ENCODE peak calls at places on chromosomes 12 and 14, in eight cellular contexts. One of them, this sample, is unnamed.

GRCh38 chr12:122687091-122687490 is 16.1 kb downstream of the HCAR2 start:
- DNase-seq in right cardiac atrium: no peak
- DNase-seq in fibroblast of lung: peak; percentile 33
- DNase-seq in psoas muscle: no peak
- DNase-seq in tibial artery: peak; percentile 58
- DNase-seq in right lobe of liver: no peak
- DNase-seq in small intestine: peak; percentile 82
- DNase-seq in Peyer's patch: peak; percentile 62
- DNase-seq in this sample: peak; percentile 85

GRCh38 chr12:81542621-81543020 is 216.5 kb downstream of the PPFIA2 start:
- DNase-seq in right cardiac atrium: no peak
- DNase-seq in fibroblast of lung: peak; percentile 58
- DNase-seq in psoas muscle: no peak
- DNase-seq in tibial artery: no peak
- DNase-seq in right lobe of liver: no peak
- DNase-seq in small intestine: no peak
- DNase-seq in Peyer's patch: no peak
- DNase-seq in this sample: no peak

GRCh38 chr14:62436256-62436655 is 609.0 kb downstream of the KCNH5 start:
- DNase-seq in right cardiac atrium: no peak
- DNase-seq in fibroblast of lung: peak; percentile 15
- DNase-seq in psoas muscle: no peak
- DNase-seq in tibial artery: no peak
- DNase-seq in right lobe of liver: no peak
- DNase-seq in small intestine: peak; percentile 90
- DNase-seq in Peyer's patch: no peak
- DNase-seq in this sample: no peak

GRCh38 chr12:110908377-110909136 is 11.8 kb downstream of the MYL2 start:
- DNase-seq in right cardiac atrium: no peak
- DNase-seq in fibroblast of lung: no peak
- DNase-seq in psoas muscle: no peak
- DNase-seq in tibial artery: no peak
- DNase-seq in right lobe of liver: no peak
- DNase-seq in small intestine: no peak
- DNase-seq in Peyer's patch: no peak
- DNase-seq in this sample: no peak

GRCh38 chr14:96671218-96671617 is 126.0 kb upstream of the VRK1 start:
- DNase-seq in right cardiac atrium: no peak
- DNase-seq in fibroblast of lung: no peak
- DNase-seq in psoas muscle: no peak
- DNase-seq in tibial artery: no peak
- DNase-seq in right lobe of liver: no peak
- DNase-seq in small intestine: no peak
- DNase-seq in Peyer's patch: no peak
- DNase-seq in this sample: no peak

GRCh38 chr14:82251434-82251833 is 717.8 kb upstream of the SEL1L start:
- DNase-seq in right cardiac atrium: no peak
- DNase-seq in fibroblast of lung: no peak
- DNase-seq in psoas muscle: no peak
- DNase-seq in tibial artery: no peak
- DNase-seq in right lobe of liver: no peak
- DNase-seq in small intestine: no peak
- DNase-seq in Peyer's patch: no peak
- DNase-seq in this sample: no peak

GRCh38 chr14:105119410-105120025 is 49.1 kb downstream of the JAG2 start:
- DNase-seq in right cardiac atrium: no peak
- DNase-seq in fibroblast of lung: no peak
- DNase-seq in psoas muscle: no peak
- DNase-seq in tibial artery: peak; percentile 57
- DNase-seq in right lobe of liver: peak; percentile 23
- DNase-seq in small intestine: no peak
- DNase-seq in Peyer's patch: no peak
- DNase-seq in this sample: no peak

GRCh38 chr14:99259327-99259726 is 12.7 kb downstream of the BCL11B start:
- DNase-seq in right cardiac atrium: no peak
- DNase-seq in fibroblast of lung: no peak
- DNase-seq in psoas muscle: no peak
- DNase-seq in tibial artery: peak; percentile 1
- DNase-seq in right lobe of liver: no peak
- DNase-seq in small intestine: peak; percentile 21
- DNase-seq in Peyer's patch: no peak
- DNase-seq in this sample: no peak

GRCh38 chr12:123250471-123251383 is 17.5 kb downstream of the MTRFR start:
- DNase-seq in right cardiac atrium: no peak
- DNase-seq in fibroblast of lung: no peak
- DNase-seq in psoas muscle: no peak
- DNase-seq in tibial artery: no peak
- DNase-seq in right lobe of liver: peak; percentile 57
- DNase-seq in small intestine: peak; percentile 98
- DNase-seq in Peyer's patch: peak; percentile 91
- DNase-seq in this sample: peak; percentile 77

GRCh38 chr12:77980782-77981181 is 150.1 kb downstream of the NAV3 start:
- DNase-seq in right cardiac atrium: no peak
- DNase-seq in fibroblast of lung: peak; percentile 74
- DNase-seq in psoas muscle: no peak
- DNase-seq in tibial artery: no peak
- DNase-seq in right lobe of liver: no peak
- DNase-seq in small intestine: no peak
- DNase-seq in Peyer's patch: no peak
- DNase-seq in this sample: no peak

GRCh38 chr12:93087836-93088610 is 158.9 kb upstream of the EEA1 start:
- DNase-seq in right cardiac atrium: no peak
- DNase-seq in fibroblast of lung: no peak
- DNase-seq in psoas muscle: no peak
- DNase-seq in tibial artery: no peak
- DNase-seq in right lobe of liver: no peak
- DNase-seq in small intestine: no peak
- DNase-seq in Peyer's patch: no peak
- DNase-seq in this sample: no peak

GRCh38 chr14:57391609-57392195 is 1.3 kb downstream of the NAA30 start:
- DNase-seq in right cardiac atrium: no peak
- DNase-seq in fibroblast of lung: no peak
- DNase-seq in psoas muscle: no peak
- DNase-seq in tibial artery: no peak
- DNase-seq in right lobe of liver: no peak
- DNase-seq in small intestine: no peak
- DNase-seq in Peyer's patch: no peak
- DNase-seq in this sample: no peak

GRCh38 chr14:98974113-98974512 is 297.9 kb downstream of the BCL11B start:
- DNase-seq in right cardiac atrium: no peak
- DNase-seq in fibroblast of lung: no peak
- DNase-seq in psoas muscle: no peak
- DNase-seq in tibial artery: no peak
- DNase-seq in right lobe of liver: no peak
- DNase-seq in small intestine: no peak
- DNase-seq in Peyer's patch: no peak
- DNase-seq in this sample: no peak

GRCh38 chr12:92261071-92261470 is 115.4 kb upstream of the BTG1 start:
- DNase-seq in right cardiac atrium: no peak
- DNase-seq in fibroblast of lung: no peak
- DNase-seq in psoas muscle: no peak
- DNase-seq in tibial artery: no peak
- DNase-seq in right lobe of liver: no peak
- DNase-seq in small intestine: no peak
- DNase-seq in Peyer's patch: no peak
- DNase-seq in this sample: no peak

GRCh38 chr14:65258391-65258790 is 154.1 kb upstream of the FUT8 start:
- DNase-seq in right cardiac atrium: no peak
- DNase-seq in fibroblast of lung: peak; percentile 91
- DNase-seq in psoas muscle: no peak
- DNase-seq in tibial artery: no peak
- DNase-seq in right lobe of liver: no peak
- DNase-seq in small intestine: no peak
- DNase-seq in Peyer's patch: no peak
- DNase-seq in this sample: no peak

GRCh38 chr12:115709410-115710065 is 568.0 kb downstream of the MED13L start:
- DNase-seq in right cardiac atrium: peak; percentile 88
- DNase-seq in fibroblast of lung: no peak
- DNase-seq in psoas muscle: peak; percentile 41
- DNase-seq in tibial artery: peak; percentile 89
- DNase-seq in right lobe of liver: no peak
- DNase-seq in small intestine: no peak
- DNase-seq in Peyer's patch: no peak
- DNase-seq in this sample: no peak

GRCh38 chr12:7935464-7935772 is 569 bp downstream of the SLC2A3 start:
- DNase-seq in right cardiac atrium: no peak
- DNase-seq in fibroblast of lung: no peak
- DNase-seq in psoas muscle: no peak
- DNase-seq in tibial artery: no peak
- DNase-seq in right lobe of liver: peak; percentile 25
- DNase-seq in small intestine: no peak
- DNase-seq in Peyer's patch: no peak
- DNase-seq in this sample: no peak

GRCh38 chr12:101924647-101925046 is 47.3 kb downstream of the DRAM1 start:
- DNase-seq in right cardiac atrium: no peak
- DNase-seq in fibroblast of lung: no peak
- DNase-seq in psoas muscle: no peak
- DNase-seq in tibial artery: no peak
- DNase-seq in right lobe of liver: no peak
- DNase-seq in small intestine: no peak
- DNase-seq in Peyer's patch: no peak
- DNase-seq in this sample: no peak

GRCh38 chr12:28611501-28611900 is 421.2 kb downstream of the CCDC91 start:
- DNase-seq in right cardiac atrium: no peak
- DNase-seq in fibroblast of lung: no peak
- DNase-seq in psoas muscle: no peak
- DNase-seq in tibial artery: no peak
- DNase-seq in right lobe of liver: no peak
- DNase-seq in small intestine: no peak
- DNase-seq in Peyer's patch: no peak
- DNase-seq in this sample: no peak

GRCh38 chr12:124505001-124505818 is 62.2 kb downstream of the NCOR2 start:
- DNase-seq in right cardiac atrium: no peak
- DNase-seq in fibroblast of lung: no peak
- DNase-seq in psoas muscle: no peak
- DNase-seq in tibial artery: no peak
- DNase-seq in right lobe of liver: no peak
- DNase-seq in small intestine: no peak
- DNase-seq in Peyer's patch: no peak
- DNase-seq in this sample: no peak

GRCh38 chr12:39972119-39972518 is 133.8 kb downstream of the SLC2A13 start:
- DNase-seq in right cardiac atrium: no peak
- DNase-seq in fibroblast of lung: peak; percentile 48
- DNase-seq in psoas muscle: no peak
- DNase-seq in tibial artery: no peak
- DNase-seq in right lobe of liver: no peak
- DNase-seq in small intestine: no peak
- DNase-seq in Peyer's patch: no peak
- DNase-seq in this sample: no peak

GRCh38 chr14:38012056-38012455 is 195.6 kb upstream of the SSTR1 start:
- DNase-seq in right cardiac atrium: no peak
- DNase-seq in fibroblast of lung: no peak
- DNase-seq in psoas muscle: no peak
- DNase-seq in tibial artery: no peak
- DNase-seq in right lobe of liver: no peak
- DNase-seq in small intestine: no peak
- DNase-seq in Peyer's patch: no peak
- DNase-seq in this sample: no peak

GRCh38 chr12:114360485-114360884 is 45.5 kb downstream of the TBX5 start:
- DNase-seq in right cardiac atrium: no peak
- DNase-seq in fibroblast of lung: no peak
- DNase-seq in psoas muscle: no peak
- DNase-seq in tibial artery: no peak
- DNase-seq in right lobe of liver: no peak
- DNase-seq in small intestine: no peak
- DNase-seq in Peyer's patch: no peak
- DNase-seq in this sample: no peak

GRCh38 chr12:115640929-115641328 is 636.6 kb downstream of the MED13L start:
- DNase-seq in right cardiac atrium: no peak
- DNase-seq in fibroblast of lung: peak; percentile 69
- DNase-seq in psoas muscle: no peak
- DNase-seq in tibial artery: no peak
- DNase-seq in right lobe of liver: no peak
- DNase-seq in small intestine: no peak
- DNase-seq in Peyer's patch: no peak
- DNase-seq in this sample: no peak

GRCh38 chr12:15732341-15733061 is 56.7 kb downstream of the EPS8 start:
- DNase-seq in right cardiac atrium: no peak
- DNase-seq in fibroblast of lung: peak; percentile 82
- DNase-seq in psoas muscle: no peak
- DNase-seq in tibial artery: no peak
- DNase-seq in right lobe of liver: no peak
- DNase-seq in small intestine: peak; percentile 84
- DNase-seq in Peyer's patch: no peak
- DNase-seq in this sample: no peak
- H3K4me3 ChIP-seq in right cardiac atrium: no peak overlapping the region
- H3K4me3 ChIP-seq in fibroblast of lung: no peak overlapping the region
- H3K4me3 ChIP-seq in psoas muscle: no peak overlapping the region
- H3K4me3 ChIP-seq in tibial artery: no peak overlapping the region
- H3K4me3 ChIP-seq in right lobe of liver: no peak overlapping the region
- H3K4me3 ChIP-seq in small intestine: no peak overlapping the region
- H3K4me3 ChIP-seq in Peyer's patch: no peak overlapping the region
- H3K4me3 ChIP-seq in this sample: no peak overlapping the region

GRCh38 chr12:104514127-104514810 is 57.5 kb downstream of the CHST11 start:
- DNase-seq in right cardiac atrium: no peak
- DNase-seq in fibroblast of lung: no peak
- DNase-seq in psoas muscle: no peak
- DNase-seq in tibial artery: no peak
- DNase-seq in right lobe of liver: no peak
- DNase-seq in small intestine: no peak
- DNase-seq in Peyer's patch: no peak
- DNase-seq in this sample: no peak
- H3K4me1 ChIP-seq in right cardiac atrium: peaks cover 8% of the 10 kb centered on the region
- H3K4me1 ChIP-seq in fibroblast of lung: no peaks in the 10 kb centered on the region
- H3K4me1 ChIP-seq in psoas muscle: no peaks in the 10 kb centered on the region
- H3K4me1 ChIP-seq in tibial artery: no peaks in the 10 kb centered on the region
- H3K4me1 ChIP-seq in right lobe of liver: no peaks in the 10 kb centered on the region
- H3K4me1 ChIP-seq in small intestine: peaks cover 2% of the 10 kb centered on the region
- H3K4me1 ChIP-seq in Peyer's patch: no peaks in the 10 kb centered on the region
- H3K4me1 ChIP-seq in this sample: peaks cover 54% of the 10 kb centered on the region

GRCh38 chr14:72869407-72870329 is 24.2 kb downstream of the DPF3 start:
- DNase-seq in right cardiac atrium: no peak
- DNase-seq in fibroblast of lung: no peak
- DNase-seq in psoas muscle: no peak
- DNase-seq in tibial artery: no peak
- DNase-seq in right lobe of liver: no peak
- DNase-seq in small intestine: no peak
- DNase-seq in Peyer's patch: no peak
- DNase-seq in this sample: no peak
- H3K27ac ChIP-seq in right cardiac atrium: peak overlapping the region; percentile 85
- H3K27ac ChIP-seq in fibroblast of lung: no peak overlapping the region
- H3K27ac ChIP-seq in psoas muscle: peak overlapping the region; percentile 32
- H3K27ac ChIP-seq in tibial artery: no peak overlapping the region
- H3K27ac ChIP-seq in right lobe of liver: no peak overlapping the region
- H3K27ac ChIP-seq in small intestine: no peak overlapping the region
- H3K27ac ChIP-seq in Peyer's patch: no peak overlapping the region
- H3K27ac ChIP-seq in this sample: no peak overlapping the region

DNA sequence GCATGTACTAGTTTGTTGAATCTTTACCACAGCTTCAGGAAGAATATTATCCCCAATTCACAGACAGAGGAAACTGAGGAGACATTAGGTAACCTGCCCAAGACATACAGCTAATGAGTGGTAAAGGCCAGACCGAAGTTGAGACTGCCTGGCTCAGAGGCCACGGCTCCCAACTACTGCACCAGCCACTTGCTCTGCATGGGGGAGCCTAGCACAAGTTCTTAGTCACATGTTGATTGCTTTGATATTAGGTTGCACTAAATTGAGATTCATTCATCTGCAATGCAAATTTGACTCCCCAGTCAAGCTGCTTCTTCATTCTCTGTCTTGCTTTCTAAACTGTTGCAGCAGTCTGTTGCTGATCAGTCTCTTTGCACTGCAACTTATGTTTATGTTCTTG is 26.0 kb upstream of the POLR3B start:
- DNase-seq in right cardiac atrium: no peak
- DNase-seq in fibroblast of lung: no peak
- DNase-seq in psoas muscle: no peak
- DNase-seq in tibial artery: no peak
- DNase-seq in right lobe of liver: no peak
- DNase-seq in small intestine: no peak
- DNase-seq in Peyer's patch: no peak
- DNase-seq in this sample: no peak
- H3K4me3 ChIP-seq in right cardiac atrium: no peak overlapping the region
- H3K4me3 ChIP-seq in fibroblast of lung: no peak overlapping the region
- H3K4me3 ChIP-seq in psoas muscle: no peak overlapping the region
- H3K4me3 ChIP-seq in tibial artery: no peak overlapping the region
- H3K4me3 ChIP-seq in right lobe of liver: no peak overlapping the region
- H3K4me3 ChIP-seq in small intestine: no peak overlapping the region
- H3K4me3 ChIP-seq in Peyer's patch: no peak overlapping the region
- H3K4me3 ChIP-seq in this sample: no peak overlapping the region